ENCODE peak calls at places on chromosomes 5 and 9, in five cellular contexts. W, R, I, M and V are unnamed samples.

GRCh38 chr9:4214506-4214905 is 85.4 kb downstream of the GLIS3 start:
- DNase-seq in W (no peak), R (no peak), I (no peak), M (no peak), V (no peak)

GRCh38 chr9:136225748-136226679 is 19.6 kb downstream of the QSOX2 start:
- DNase-seq in W (peak; percentile 69), R (peak; percentile 66), I (peak; percentile 33), M (peak; percentile 75), V (peak; percentile 60)

GRCh38 chr5:44233691-44234090 is 155.5 kb downstream of the FGF10 start:
- DNase-seq in W (no peak), R (no peak), I (no peak), M (no peak), V (no peak)

GRCh38 chr5:143001764-143002351 is 231.7 kb downstream of the ARHGAP26 start:
- DNase-seq in W (peak; percentile 84), R (no peak), I (peak; percentile 83), M (no peak), V (peak; percentile 52)

GRCh38 chr5:97102010-97102470 is 40.4 kb downstream of the LIX1 start:
- DNase-seq in W (no peak), R (no peak), I (no peak), M (no peak), V (no peak)

GRCh38 chr5:17228833-17229291 is 11.4 kb downstream of the BASP1 start:
- DNase-seq in W (no peak), R (no peak), I (no peak), M (no peak), V (peak; percentile 96)

GRCh38 chr9:133534346-133535284 is at the start of gene ADAMTSL2:
- DNase-seq in W (peak; percentile 39), R (peak; percentile 39), I (no peak), M (peak; percentile 20), V (no peak)

GRCh38 chr9:112554516-112554915 is 67.9 kb downstream of the KIAA1958 start:
- DNase-seq in W (peak; percentile 76), R (no peak), I (peak; percentile 59), M (no peak), V (peak; percentile 31)

GRCh38 chr9:32004431-32005076 is 379.9 kb upstream of the ACO1 start:
- DNase-seq in W (no peak), R (no peak), I (no peak), M (no peak), V (no peak)

GRCh38 chr5:58462154-58462553 is 2.3 kb upstream of the PLK2 start:
- DNase-seq in W (no peak), R (no peak), I (no peak), M (no peak), V (peak; percentile 83)

GRCh38 chr9:93244101-93244500 is 60.2 kb downstream of the WNK2 start:
- DNase-seq in W (no peak), R (no peak), I (no peak), M (no peak), V (no peak)

GRCh38 chr5:96075579-96076289 is 114.1 kb upstream of the ELL2 start:
- DNase-seq in W (no peak), R (no peak), I (no peak), M (no peak), V (peak; percentile 83)

GRCh38 chr9:97808972-97809371 is 44.1 kb upstream of the FOXE1 start:
- DNase-seq in W (peak; percentile 25), R (no peak), I (no peak), M (no peak), V (peak; percentile 21)

GRCh38 chr9:27457445-27457844 is 66.6 kb upstream of the IFNK start:
- DNase-seq in W (no peak), R (no peak), I (no peak), M (no peak), V (no peak)

GRCh38 chr9:35827486-35827885 is 1.0 kb downstream of the FAM221B start:
- DNase-seq in W (peak; percentile 59), R (no peak), I (peak; percentile 25), M (no peak), V (peak; percentile 45)

GRCh38 chr5:132714456-132715307 is 22.7 kb downstream of the KIF3A start:
- DNase-seq in W (peak; percentile 52), R (no peak), I (peak; percentile 10), M (no peak), V (peak; percentile 20)

GRCh38 chr5:86797677-86798076 is 179.9 kb downstream of the COX7C start:
- DNase-seq in W (no peak), R (no peak), I (no peak), M (no peak), V (no peak)

GRCh38 chr9:122606587-122606986 is 8.0 kb upstream of the OR1Q1 start:
- DNase-seq in W (no peak), R (no peak), I (no peak), M (no peak), V (no peak)

GRCh38 chr9:113520109-113520642 is 56.6 kb downstream of the RGS3 start:
- DNase-seq in W (peak; percentile 56), R (no peak), I (peak; percentile 82), M (peak; percentile 19), V (peak; percentile 91)

GRCh38 chr9:16653491-16654407 is 216.7 kb downstream of the BNC2 start:
- DNase-seq in W (no peak), R (no peak), I (no peak), M (no peak), V (no peak)

GRCh38 chr5:67290620-67291019 is 94.0 kb upstream of the CD180 start:
- DNase-seq in W (peak; percentile 28), R (no peak), I (no peak), M (no peak), V (no peak)

GRCh38 chr5:77259479-77259878 is 49.0 kb downstream of the PDE8B start:
- DNase-seq in W (peak; percentile 8), R (no peak), I (peak; percentile 70), M (no peak), V (no peak)

GRCh38 chr5:137148128-137148527 is 351.0 kb downstream of the SPOCK1 start:
- DNase-seq in W (no peak), R (no peak), I (no peak), M (no peak), V (no peak)

GRCh38 chr5:133869675-133869978 is 98.8 kb downstream of the C5orf15 start:
- DNase-seq in W (no peak), R (no peak), I (no peak), M (no peak), V (no peak)

GRCh38 chr5:95448836-95449235 is 57.7 kb downstream of the FAM81B start:
- DNase-seq in W (no peak), R (no peak), I (no peak), M (no peak), V (no peak)

GRCh38 chr5:27007121-27007520 is 31.3 kb downstream of the CDH9 start:
- DNase-seq in W (no peak), R (no peak), I (no peak), M (no peak), V (no peak)

GRCh38 chr5:10250804-10251276 is 760 bp downstream of the CCT5 start:
- DNase-seq in W (peak; percentile 49), R (no peak), I (no peak), M (peak; percentile 3), V (peak; percentile 31)

GRCh38 chr5:82018462-82018861 is 46.6 kb downstream of the ATG10 start:
- DNase-seq in W (no peak), R (peak; percentile 2), I (peak; percentile 6), M (no peak), V (no peak)

GRCh38 chr5:174340221-174340620 is 294.7 kb downstream of the NSG2 start:
- DNase-seq in W (no peak), R (no peak), I (no peak), M (no peak), V (no peak)

GRCh38 chr9:131505012-131505411 is 2.3 kb downstream of the POMT1 start:
- DNase-seq in W (no peak), R (no peak), I (no peak), M (no peak), V (no peak)

GRCh38 chr9:123349691-123350480 is 6.1 kb upstream of the CRB2 start:
- DNase-seq in W (peak; percentile 65), R (peak; percentile 79), I (peak; percentile 56), M (peak; percentile 42), V (peak; percentile 38)

GRCh38 chr5:626850-627249 is 14.7 kb downstream of the CEP72 start:
- DNase-seq in W (no peak), R (no peak), I (no peak), M (no peak), V (no peak)

GRCh38 chr9:35954942-35955546 is 2.9 kb downstream of the OR2S2 start:
- DNase-seq in W (peak; percentile 82), R (peak; percentile 33), I (peak; percentile 63), M (peak; percentile 33), V (peak; percentile 69)

GRCh38 chr5:66515209-66515608 is 81.0 kb upstream of the MAST4 start:
- DNase-seq in W (no peak), R (no peak), I (no peak), M (no peak), V (no peak)

GRCh38 chr5:100890514-100891008 is 12.5 kb downstream of the ST8SIA4 start:
- DNase-seq in W (peak; percentile 69), R (no peak), I (no peak), M (no peak), V (peak; percentile 68)

GRCh38 chr5:177469061-177469628 is 4.3 kb downstream of the DBN1 start:
- DNase-seq in W (no peak), R (peak; percentile 36), I (no peak), M (no peak), V (no peak)